ENCODE peak calls at places on chromosome 2, in seven cellular contexts. One of them, this sample, is unnamed.

GRCh38 chr2:127194447-127194846 is 25.7 kb downstream of the CYP27C1 start:
- DNase-seq in astrocyte: no peak
- DNase-seq in foreskin fibroblast: no peak
- DNase-seq in upper lobe of right lung: no peak
- DNase-seq in CD4-positive, alpha-beta T cell: no peak
- DNase-seq in GM10248: no peak
- DNase-seq in GM12865: no peak
- DNase-seq in this sample: no peak

GRCh38 chr2:134739879-134740301 is 21.1 kb upstream of the TMEM163 start:
- DNase-seq in GM10248: peak
- DNase-seq in foreskin fibroblast: no peak
- DNase-seq in GM12865: peak
- DNase-seq in upper lobe of right lung: no peak
- DNase-seq in CD4-positive, alpha-beta T cell: no peak
- DNase-seq in astrocyte: peak
- DNase-seq in this sample: peak

GRCh38 chr2:109457811-109458210 is 156.0 kb downstream of the SEPTIN10 start:
- DNase-seq in GM10248: no peak
- DNase-seq in CD4-positive, alpha-beta T cell: no peak
- DNase-seq in upper lobe of right lung: peak
- DNase-seq in GM12865: peak
- DNase-seq in astrocyte: no peak
- DNase-seq in foreskin fibroblast: no peak
- DNase-seq in this sample: no peak

GRCh38 chr2:207008105-207008990 is 69.0 kb downstream of the CPO start:
- DNase-seq in foreskin fibroblast: peak
- DNase-seq in CD4-positive, alpha-beta T cell: no peak
- DNase-seq in GM10248: no peak
- DNase-seq in astrocyte: no peak
- DNase-seq in upper lobe of right lung: no peak
- DNase-seq in GM12865: no peak
- DNase-seq in this sample: no peak

GRCh38 chr2:241612156-241613017 is 24.6 kb downstream of the THAP4 start:
- DNase-seq in GM12865: no peak
- DNase-seq in astrocyte: no peak
- DNase-seq in CD4-positive, alpha-beta T cell: no peak
- DNase-seq in foreskin fibroblast: peak
- DNase-seq in upper lobe of right lung: no peak
- DNase-seq in GM10248: no peak
- DNase-seq in this sample: no peak

GRCh38 chr2:14543284-14543683 is 89.2 kb upstream of the LRATD1 start:
- DNase-seq in astrocyte: peak
- DNase-seq in GM12865: peak
- DNase-seq in foreskin fibroblast: no peak
- DNase-seq in CD4-positive, alpha-beta T cell: no peak
- DNase-seq in upper lobe of right lung: no peak
- DNase-seq in GM10248: no peak
- DNase-seq in this sample: no peak

GRCh38 chr2:164554487-164554886 is 66.8 kb downstream of the GRB14 start:
- DNase-seq in GM12865: no peak
- DNase-seq in GM10248: no peak
- DNase-seq in upper lobe of right lung: no peak
- DNase-seq in foreskin fibroblast: no peak
- DNase-seq in CD4-positive, alpha-beta T cell: no peak
- DNase-seq in astrocyte: no peak
- DNase-seq in this sample: no peak

GRCh38 chr2:219596954-219597551 is 604 bp upstream of the STK11IP start:
- DNase-seq in foreskin fibroblast: no peak
- DNase-seq in CD4-positive, alpha-beta T cell: no peak
- DNase-seq in upper lobe of right lung: no peak
- DNase-seq in GM12865: no peak
- DNase-seq in astrocyte: no peak
- DNase-seq in GM10248: no peak
- DNase-seq in this sample: peak

GRCh38 chr2:128732976-128733431 is 414.3 kb upstream of the HS6ST1 start:
- DNase-seq in GM10248: no peak
- DNase-seq in foreskin fibroblast: peak
- DNase-seq in astrocyte: peak
- DNase-seq in upper lobe of right lung: no peak
- DNase-seq in CD4-positive, alpha-beta T cell: no peak
- DNase-seq in GM12865: peak
- DNase-seq in this sample: no peak

GRCh38 chr2:44805391-44805790 is 136.1 kb upstream of the SIX3 start:
- DNase-seq in GM12865: no peak
- DNase-seq in upper lobe of right lung: no peak
- DNase-seq in GM10248: no peak
- DNase-seq in CD4-positive, alpha-beta T cell: no peak
- DNase-seq in foreskin fibroblast: no peak
- DNase-seq in astrocyte: no peak
- DNase-seq in this sample: no peak

GRCh38 chr2:162457021-162457420 is 113.1 kb downstream of the GCA start:
- DNase-seq in CD4-positive, alpha-beta T cell: no peak
- DNase-seq in GM12865: no peak
- DNase-seq in astrocyte: peak
- DNase-seq in foreskin fibroblast: no peak
- DNase-seq in GM10248: no peak
- DNase-seq in upper lobe of right lung: no peak
- DNase-seq in this sample: no peak

GRCh38 chr2:96907405-96908041 is 37.6 kb upstream of the SEMA4C start:
- DNase-seq in upper lobe of right lung: no peak
- DNase-seq in astrocyte: peak
- DNase-seq in CD4-positive, alpha-beta T cell: no peak
- DNase-seq in foreskin fibroblast: peak
- DNase-seq in GM12865: no peak
- DNase-seq in GM10248: no peak
- DNase-seq in this sample: no peak

GRCh38 chr2:45879936-45880335 is 228.5 kb downstream of the PRKCE start:
- DNase-seq in foreskin fibroblast: no peak
- DNase-seq in CD4-positive, alpha-beta T cell: no peak
- DNase-seq in GM10248: no peak
- DNase-seq in upper lobe of right lung: no peak
- DNase-seq in astrocyte: no peak
- DNase-seq in GM12865: no peak
- DNase-seq in this sample: no peak

GRCh38 chr2:45881970-45882581 is 230.6 kb downstream of the PRKCE start:
- DNase-seq in GM10248: no peak
- DNase-seq in upper lobe of right lung: no peak
- DNase-seq in GM12865: no peak
- DNase-seq in foreskin fibroblast: no peak
- DNase-seq in CD4-positive, alpha-beta T cell: no peak
- DNase-seq in astrocyte: no peak
- DNase-seq in this sample: no peak

GRCh38 chr2:45876611-45877010 is 225.1 kb downstream of the PRKCE start:
- DNase-seq in foreskin fibroblast: no peak
- DNase-seq in GM12865: no peak
- DNase-seq in CD4-positive, alpha-beta T cell: no peak
- DNase-seq in astrocyte: no peak
- DNase-seq in GM10248: no peak
- DNase-seq in upper lobe of right lung: no peak
- DNase-seq in this sample: no peak

GRCh38 chr2:45882707-45883106 is 231.2 kb downstream of the PRKCE start:
- DNase-seq in GM10248: no peak
- DNase-seq in CD4-positive, alpha-beta T cell: no peak
- DNase-seq in astrocyte: peak
- DNase-seq in GM12865: no peak
- DNase-seq in upper lobe of right lung: no peak
- DNase-seq in foreskin fibroblast: no peak
- DNase-seq in this sample: no peak

GRCh38 chr2:45879406-45879805 is 227.9 kb downstream of the PRKCE start:
- DNase-seq in CD4-positive, alpha-beta T cell: no peak
- DNase-seq in GM10248: no peak
- DNase-seq in GM12865: peak
- DNase-seq in astrocyte: no peak
- DNase-seq in foreskin fibroblast: no peak
- DNase-seq in upper lobe of right lung: no peak
- DNase-seq in this sample: no peak
- TF ChIP-seq CTCF in CD4-positive, alpha-beta T cell: no peak
- TF ChIP-seq CTCF in GM10248: peak
- TF ChIP-seq CTCF in GM12865: peak
- TF ChIP-seq CTCF in astrocyte: no peak
- TF ChIP-seq CTCF in foreskin fibroblast: no peak
- TF ChIP-seq CTCF in upper lobe of right lung: peak
- TF ChIP-seq CTCF in this sample: peak

GRCh38 chr2:209771474-209772292 is at the start of gene UNC80:
- DNase-seq in GM10248: peak
- DNase-seq in foreskin fibroblast: peak
- DNase-seq in upper lobe of right lung: peak
- DNase-seq in CD4-positive, alpha-beta T cell: peak
- DNase-seq in astrocyte: peak
- DNase-seq in GM12865: no peak
- DNase-seq in this sample: peak

GRCh38 chr2:209767316-209767715 is 4.3 kb upstream of the UNC80 start:
- DNase-seq in upper lobe of right lung: no peak
- DNase-seq in GM10248: no peak
- DNase-seq in astrocyte: no peak
- DNase-seq in GM12865: no peak
- DNase-seq in foreskin fibroblast: no peak
- DNase-seq in CD4-positive, alpha-beta T cell: no peak
- DNase-seq in this sample: no peak

GRCh38 chr2:209772316-209772715 is 684 bp downstream of the UNC80 start:
- DNase-seq in foreskin fibroblast: no peak
- DNase-seq in CD4-positive, alpha-beta T cell: no peak
- DNase-seq in GM10248: no peak
- DNase-seq in upper lobe of right lung: no peak
- DNase-seq in GM12865: no peak
- DNase-seq in astrocyte: no peak
- DNase-seq in this sample: no peak

GRCh38 chr2:209766613-209767012 is 5.0 kb upstream of the UNC80 start:
- DNase-seq in astrocyte: no peak
- DNase-seq in CD4-positive, alpha-beta T cell: no peak
- DNase-seq in GM12865: no peak
- DNase-seq in foreskin fibroblast: no peak
- DNase-seq in upper lobe of right lung: no peak
- DNase-seq in GM10248: no peak
- DNase-seq in this sample: no peak

GRCh38 chr2:209768557-209768956 is 3.1 kb upstream of the UNC80 start:
- DNase-seq in CD4-positive, alpha-beta T cell: no peak
- DNase-seq in foreskin fibroblast: no peak
- DNase-seq in upper lobe of right lung: no peak
- DNase-seq in astrocyte: no peak
- DNase-seq in GM10248: no peak
- DNase-seq in GM12865: no peak
- DNase-seq in this sample: no peak
- TF ChIP-seq CTCF in CD4-positive, alpha-beta T cell: no peak
- TF ChIP-seq CTCF in foreskin fibroblast: no peak
- TF ChIP-seq CTCF in upper lobe of right lung: no peak
- TF ChIP-seq CTCF in astrocyte: no peak
- TF ChIP-seq CTCF in GM10248: no peak
- TF ChIP-seq CTCF in GM12865: no peak
- TF ChIP-seq CTCF in this sample: no peak

DNA sequence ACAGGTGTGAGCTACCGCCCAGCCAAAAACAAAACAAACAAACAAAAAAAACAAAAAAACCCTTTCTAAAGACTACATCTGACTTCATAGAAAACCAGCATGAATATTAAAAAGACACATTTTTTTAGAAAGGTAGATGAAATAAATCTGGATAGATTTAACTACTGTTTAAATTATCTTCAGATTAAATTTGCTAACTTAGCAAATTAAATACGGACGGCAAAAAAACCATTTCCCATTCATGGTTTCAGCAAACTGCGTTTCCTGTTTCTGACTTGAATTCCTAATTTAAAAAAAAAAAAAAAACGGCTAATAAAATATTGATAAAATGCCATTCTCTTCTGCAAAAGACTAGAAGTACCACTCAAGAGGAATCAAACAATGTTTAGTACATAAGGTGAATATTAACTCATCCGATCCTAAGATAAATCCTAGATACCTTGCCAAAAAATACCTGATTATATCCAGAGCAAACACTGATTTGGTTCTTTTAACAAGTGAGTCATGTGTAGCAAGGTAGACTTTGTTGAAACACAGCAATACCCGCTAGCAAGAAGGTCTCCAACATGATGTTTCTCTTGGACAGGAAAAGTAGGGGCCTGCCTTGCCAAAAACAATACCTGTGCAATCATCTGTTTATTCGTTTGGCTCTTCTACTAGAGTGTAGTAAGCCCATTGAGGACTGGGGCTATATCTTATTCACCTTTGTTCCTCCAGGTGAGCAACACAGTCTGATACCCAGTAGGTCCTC is 96.2 kb downstream of the BARD1 start:
- DNase-seq in GM12865: no peak
- DNase-seq in GM10248: no peak
- DNase-seq in upper lobe of right lung: no peak
- DNase-seq in foreskin fibroblast: no peak
- DNase-seq in astrocyte: no peak
- DNase-seq in CD4-positive, alpha-beta T cell: no peak
- DNase-seq in this sample: no peak
- TF ChIP-seq CTCF in GM12865: no peak
- TF ChIP-seq CTCF in GM10248: no peak
- TF ChIP-seq CTCF in upper lobe of right lung: no peak
- TF ChIP-seq CTCF in foreskin fibroblast: no peak
- TF ChIP-seq CTCF in astrocyte: no peak
- TF ChIP-seq CTCF in CD4-positive, alpha-beta T cell: no peak
- TF ChIP-seq CTCF in this sample: no peak

GRCh38 chr2:94985636-94986035 is 39.9 kb upstream of the MAL start:
- DNase-seq in astrocyte: no peak
- DNase-seq in GM12865: no peak
- DNase-seq in foreskin fibroblast: no peak
- DNase-seq in GM10248: no peak
- DNase-seq in upper lobe of right lung: no peak
- DNase-seq in CD4-positive, alpha-beta T cell: no peak
- DNase-seq in this sample: no peak

GRCh38 chr2:94987074-94988020 is 38.2 kb upstream of the MAL start:
- DNase-seq in GM10248: no peak
- DNase-seq in upper lobe of right lung: no peak
- DNase-seq in GM12865: no peak
- DNase-seq in foreskin fibroblast: no peak
- DNase-seq in astrocyte: no peak
- DNase-seq in CD4-positive, alpha-beta T cell: no peak
- DNase-seq in this sample: no peak

GRCh38 chr2:94982661-94983060 is 42.8 kb upstream of the MAL start:
- DNase-seq in GM12865: no peak
- DNase-seq in GM10248: no peak
- DNase-seq in astrocyte: no peak
- DNase-seq in upper lobe of right lung: no peak
- DNase-seq in foreskin fibroblast: peak
- DNase-seq in CD4-positive, alpha-beta T cell: no peak
- DNase-seq in this sample: no peak

GRCh38 chr2:94984964-94985575 is 40.4 kb upstream of the MAL start:
- DNase-seq in astrocyte: no peak
- DNase-seq in GM12865: no peak
- DNase-seq in GM10248: no peak
- DNase-seq in CD4-positive, alpha-beta T cell: no peak
- DNase-seq in upper lobe of right lung: no peak
- DNase-seq in foreskin fibroblast: no peak
- DNase-seq in this sample: no peak

GRCh38 chr2:94986392-94986963 is 39.0 kb upstream of the MAL start:
- DNase-seq in CD4-positive, alpha-beta T cell: peak
- DNase-seq in GM12865: peak
- DNase-seq in foreskin fibroblast: peak
- DNase-seq in upper lobe of right lung: no peak
- DNase-seq in GM10248: peak
- DNase-seq in astrocyte: peak
- DNase-seq in this sample: peak
- TF ChIP-seq CTCF in CD4-positive, alpha-beta T cell: peak
- TF ChIP-seq CTCF in GM12865: peak
- TF ChIP-seq CTCF in foreskin fibroblast: peak
- TF ChIP-seq CTCF in upper lobe of right lung: peak
- TF ChIP-seq CTCF in GM10248: peak
- TF ChIP-seq CTCF in astrocyte: peak
- TF ChIP-seq CTCF in this sample: peak